ENCODE peak calls at places on chromosomes 12 and 14, in four cellular contexts. One of them, this sample, is unnamed.

GRCh38 chr12:31245822-31246469 is 80.0 kb downstream of the SINHCAF start:
- DNase-seq in IMR-90: no peak
- DNase-seq in hepatocyte: no peak
- DNase-seq in Peyer's patch: no peak
- DNase-seq in this sample: no peak

GRCh38 chr12:92603741-92604432 is 98.9 kb upstream of the PLEKHG7 start:
- DNase-seq in IMR-90: peak; percentile 50
- DNase-seq in Peyer's patch: no peak
- DNase-seq in hepatocyte: no peak
- DNase-seq in this sample: no peak

GRCh38 chr14:94043111-94043755 is 17.1 kb downstream of the OTUB2 start:
- DNase-seq in Peyer's patch: no peak
- DNase-seq in IMR-90: peak; percentile 68
- DNase-seq in hepatocyte: no peak
- DNase-seq in this sample: no peak

GRCh38 chr12:26701604-26702215 is 131.3 kb downstream of the ITPR2 start:
- DNase-seq in IMR-90: peak; percentile 70
- DNase-seq in Peyer's patch: no peak
- DNase-seq in hepatocyte: peak; percentile 55
- DNase-seq in this sample: no peak

GRCh38 chr12:109553929-109554500 is 19.3 kb downstream of the MMAB start:
- DNase-seq in hepatocyte: no peak
- DNase-seq in IMR-90: no peak
- DNase-seq in Peyer's patch: no peak
- DNase-seq in this sample: no peak

GRCh38 chr12:46361667-46362034 is 10.9 kb downstream of the SLC38A2 start:
- DNase-seq in Peyer's patch: no peak
- DNase-seq in hepatocyte: no peak
- DNase-seq in IMR-90: no peak
- DNase-seq in this sample: no peak

GRCh38 chr12:107591095-107591375 is 94.6 kb upstream of the PWP1 start:
- DNase-seq in Peyer's patch: no peak
- DNase-seq in IMR-90: peak; percentile 17
- DNase-seq in hepatocyte: no peak
- DNase-seq in this sample: no peak

GRCh38 chr14:106023411-106023810 is 497.0 kb downstream of the TMEM121 start:
- DNase-seq in IMR-90: no peak
- DNase-seq in hepatocyte: no peak
- DNase-seq in Peyer's patch: no peak
- DNase-seq in this sample: no peak

GRCh38 chr14:51478241-51478640 is 173.5 kb upstream of the FRMD6 start:
- DNase-seq in hepatocyte: no peak
- DNase-seq in IMR-90: peak; percentile 59
- DNase-seq in Peyer's patch: no peak
- DNase-seq in this sample: no peak

GRCh38 chr12:118023461-118023860 is 7.0 kb downstream of the RFC5 start:
- DNase-seq in hepatocyte: no peak
- DNase-seq in IMR-90: no peak
- DNase-seq in Peyer's patch: no peak
- DNase-seq in this sample: no peak

DNA sequence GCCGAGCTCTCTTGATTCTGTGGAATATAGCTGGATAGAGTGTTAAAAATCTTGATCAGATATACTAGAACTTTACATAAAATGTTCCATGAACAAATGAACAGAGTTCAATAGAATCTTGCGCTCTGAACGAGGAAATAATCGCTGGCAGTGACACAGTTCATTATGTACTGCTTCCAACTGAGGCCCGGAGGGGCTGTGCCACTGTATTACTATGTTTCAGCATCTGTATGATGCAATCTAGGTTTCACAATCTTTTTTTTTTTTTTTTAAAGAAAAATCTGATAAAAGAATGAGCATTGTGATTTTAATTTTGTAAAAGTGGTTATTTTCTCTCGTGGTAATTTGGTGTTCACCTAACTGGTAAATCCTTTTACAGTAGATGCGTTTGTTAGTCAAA is 77.2 kb downstream of the FERMT2 start:
- DNase-seq in hepatocyte: peak; percentile 26
- DNase-seq in Peyer's patch: no peak
- DNase-seq in IMR-90: peak; percentile 56
- DNase-seq in this sample: no peak
- H3K4me3 ChIP-seq in hepatocyte: no peak overlapping the region
- H3K4me3 ChIP-seq in Peyer's patch: no peak overlapping the region
- H3K4me3 ChIP-seq in IMR-90: no peak overlapping the region
- H3K4me3 ChIP-seq in this sample: no peak overlapping the region

GRCh38 chr12:49552014-49552413 is 13.2 kb downstream of the KCNH3 start:
- DNase-seq in IMR-90: no peak
- DNase-seq in hepatocyte: no peak
- DNase-seq in Peyer's patch: no peak
- DNase-seq in this sample: peak; percentile 84

GRCh38 chr12:49552899-49553298 is 14.1 kb downstream of the KCNH3 start:
- DNase-seq in IMR-90: no peak
- DNase-seq in hepatocyte: no peak
- DNase-seq in Peyer's patch: no peak
- DNase-seq in this sample: no peak

GRCh38 chr12:49554266-49554665 is 13.7 kb downstream of the MCRS1 start:
- DNase-seq in Peyer's patch: peak; percentile 34
- DNase-seq in IMR-90: no peak
- DNase-seq in hepatocyte: no peak
- DNase-seq in this sample: no peak

GRCh38 chr12:49552425-49552824 is 13.6 kb downstream of the KCNH3 start:
- DNase-seq in IMR-90: no peak
- DNase-seq in Peyer's patch: no peak
- DNase-seq in hepatocyte: no peak
- DNase-seq in this sample: no peak

DNA sequence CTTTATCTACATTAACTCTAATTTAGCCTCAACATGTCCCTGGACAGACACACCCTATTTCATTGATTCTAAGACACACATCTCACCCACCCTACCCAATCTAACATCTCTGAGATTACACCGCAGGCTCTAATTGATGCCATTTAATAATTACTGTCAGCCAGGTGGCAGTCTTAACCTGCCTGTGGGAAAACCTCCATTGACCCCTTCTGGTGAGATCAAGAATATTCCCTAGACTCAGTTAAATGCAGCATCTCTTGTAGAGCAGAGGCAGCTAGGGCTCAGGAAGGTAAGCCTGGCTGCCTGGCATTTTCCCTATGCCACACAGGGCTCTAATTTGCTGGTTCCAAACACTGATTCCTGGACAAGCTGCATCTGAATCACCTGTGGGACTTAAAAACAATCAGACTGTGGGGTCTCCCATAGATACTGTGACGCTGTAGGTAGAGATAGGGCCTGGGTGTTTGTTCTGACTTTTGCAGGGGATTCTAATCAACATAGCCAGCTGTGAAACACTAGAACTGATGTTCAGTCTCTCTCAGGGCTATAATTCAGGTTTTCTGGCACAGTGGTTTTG is 14.3 kb downstream of the MCRS1 start:
- DNase-seq in hepatocyte: no peak
- DNase-seq in IMR-90: no peak
- DNase-seq in Peyer's patch: no peak
- DNase-seq in this sample: no peak
- TF ChIP-seq CTCF in hepatocyte: peak; percentile 48
- TF ChIP-seq CTCF in IMR-90: peak; percentile 30
- TF ChIP-seq CTCF in Peyer's patch: peak; percentile 63
- TF ChIP-seq CTCF in this sample: no peak

GRCh38 chr12:124539084-124540041 is 28.0 kb downstream of the NCOR2 start:
- DNase-seq in IMR-90: no peak
- DNase-seq in hepatocyte: no peak
- DNase-seq in Peyer's patch: no peak
- DNase-seq in this sample: no peak
- H3K27ac ChIP-seq in IMR-90: no peak overlapping the region
- H3K27ac ChIP-seq in hepatocyte: peak overlapping the region; percentile 16
- H3K27ac ChIP-seq in Peyer's patch: peak overlapping the region; percentile 39
- H3K27ac ChIP-seq in this sample: peak overlapping the region; percentile 56

GRCh38 chr14:36519431-36520321 is at the start of gene NKX2-1:
- DNase-seq in IMR-90: no peak
- DNase-seq in Peyer's patch: no peak
- DNase-seq in hepatocyte: no peak
- DNase-seq in this sample: no peak

GRCh38 chr14:36516719-36517241 is 3.3 kb downstream of the NKX2-1 start:
- DNase-seq in hepatocyte: no peak
- DNase-seq in Peyer's patch: no peak
- DNase-seq in IMR-90: no peak
- DNase-seq in this sample: no peak

GRCh38 chr14:36518031-36518585 is 1.9 kb downstream of the NKX2-1 start:
- DNase-seq in hepatocyte: no peak
- DNase-seq in Peyer's patch: no peak
- DNase-seq in IMR-90: no peak
- DNase-seq in this sample: no peak

GRCh38 chr14:36517242-36518030 is 2.6 kb downstream of the NKX2-1 start:
- DNase-seq in Peyer's patch: no peak
- DNase-seq in hepatocyte: no peak
- DNase-seq in IMR-90: no peak
- DNase-seq in this sample: no peak

DNA sequence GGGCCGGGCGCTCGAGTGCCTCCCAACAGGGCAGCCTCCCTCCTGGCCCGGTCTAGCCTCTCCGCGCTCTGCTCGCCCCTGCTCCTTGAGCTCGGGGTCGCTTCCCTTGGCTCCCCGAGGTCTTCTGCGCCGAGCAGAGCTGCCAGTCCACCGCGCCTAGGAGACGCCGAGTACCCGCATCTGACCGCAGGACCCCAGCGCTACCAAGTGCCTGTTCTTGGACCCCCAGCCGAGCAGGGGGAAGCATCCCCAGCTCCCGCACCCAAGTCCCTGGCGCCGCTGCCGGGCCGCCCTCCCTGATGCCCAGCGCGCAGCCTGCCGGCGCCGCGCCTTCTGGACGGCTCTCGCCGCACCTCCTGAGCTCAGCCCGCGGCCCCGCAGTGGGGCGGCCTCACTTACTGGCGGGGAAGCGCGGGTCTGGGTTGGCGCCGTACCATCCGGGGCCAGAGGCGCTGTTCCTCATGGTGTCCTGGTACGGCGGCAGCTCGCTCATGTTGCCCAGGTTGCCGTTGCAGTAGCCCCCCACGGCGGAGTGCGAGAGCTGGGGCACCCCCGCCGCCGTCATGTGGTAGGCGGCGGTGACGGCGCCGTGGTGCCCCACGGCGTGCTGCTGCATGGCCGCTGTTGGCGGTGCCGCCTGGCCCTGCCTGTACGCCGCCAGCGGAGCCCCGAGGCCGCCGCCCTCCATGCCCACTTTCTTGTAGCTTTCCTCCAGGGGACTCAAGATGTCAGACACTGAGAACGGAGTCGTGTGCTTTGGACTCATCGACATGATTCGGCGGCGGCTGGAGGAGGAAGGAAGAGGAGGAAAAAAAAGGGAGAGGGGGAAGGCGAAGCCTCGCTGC is 1.2 kb downstream of the NKX2-1 start:
- DNase-seq in IMR-90: no peak
- DNase-seq in hepatocyte: no peak
- DNase-seq in Peyer's patch: no peak
- DNase-seq in this sample: no peak
- H3K4me3 ChIP-seq in IMR-90: no peak overlapping the region
- H3K4me3 ChIP-seq in hepatocyte: no peak overlapping the region
- H3K4me3 ChIP-seq in Peyer's patch: no peak overlapping the region
- H3K4me3 ChIP-seq in this sample: peak overlapping the region; percentile 66

GRCh38 chr14:104293231-104293841 is 154.9 kb downstream of the KIF26A start:
- DNase-seq in hepatocyte: no peak
- DNase-seq in Peyer's patch: peak; percentile 26
- DNase-seq in IMR-90: no peak
- DNase-seq in this sample: peak; percentile 11
- TF ChIP-seq CTCF in hepatocyte: no peak
- TF ChIP-seq CTCF in Peyer's patch: no peak
- TF ChIP-seq CTCF in IMR-90: no peak
- TF ChIP-seq CTCF in this sample: no peak

DNA sequence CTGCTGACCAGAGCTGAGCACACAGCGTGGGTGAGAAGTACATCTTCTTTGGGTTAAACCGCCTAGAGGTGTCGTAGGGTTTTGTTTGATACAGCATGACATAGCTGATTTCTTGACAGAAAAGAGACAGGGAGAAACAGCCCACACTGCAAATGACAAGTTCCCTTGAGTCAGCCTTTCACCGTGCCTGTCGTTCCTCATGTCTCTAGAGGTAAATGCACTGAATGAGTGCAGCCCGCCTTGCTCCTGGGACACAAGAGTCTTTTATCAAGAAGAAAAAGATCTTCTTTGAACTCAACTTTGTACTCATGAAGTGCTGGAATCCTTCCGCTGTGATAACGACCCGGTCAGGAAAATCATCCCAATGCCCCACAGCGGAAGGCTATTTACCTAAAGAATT is 77.6 kb downstream of the TMEM132D start:
- DNase-seq in IMR-90: no peak
- DNase-seq in hepatocyte: no peak
- DNase-seq in Peyer's patch: no peak
- DNase-seq in this sample: no peak
- H3K27ac ChIP-seq in IMR-90: no peak overlapping the region
- H3K27ac ChIP-seq in hepatocyte: no peak overlapping the region
- H3K27ac ChIP-seq in Peyer's patch: no peak overlapping the region
- H3K27ac ChIP-seq in this sample: no peak overlapping the region

This sample was measured in coronary artery.